ENCODE peak calls at places on chromosomes 2 and 18, in four cellular contexts. F is mammary epithelial cell, C is mesenchymal stem cell, B is ascending aorta. T is an unnamed sample.

GRCh38 chr2:191664823-191665222 is 13.1 kb upstream of the NABP1 start:
- DNase-seq in F (no peak), B (no peak), C (no peak), T (no peak)

GRCh38 chr18:74963820-74964446 is 245.0 kb downstream of the PTGR3 start:
- DNase-seq in B (no peak), F (peak), C (peak), T (no peak)

GRCh38 chr2:241563031-241563507 is 4.5 kb downstream of the BOK start:
- DNase-seq in F (no peak), C (no peak), B (no peak), T (no peak)

GRCh38 chr18:55452123-55452611 is 135.8 kb downstream of the TCF4 start:
- DNase-seq in C (no peak), B (no peak), F (peak), T (no peak)

GRCh38 chr18:47191956-47192355 is 15.8 kb upstream of the IER3IP1 start:
- DNase-seq in B (no peak), C (peak), F (peak), T (no peak)

GRCh38 chr2:222294996-222295367 is 3.8 kb downstream of the PAX3 start:
- DNase-seq in B (no peak), F (no peak), C (no peak), T (no peak)

GRCh38 chr18:9092665-9093064 is 9.8 kb upstream of the NDUFV2 start:
- DNase-seq in B (no peak), C (peak), F (no peak), T (no peak)

GRCh38 chr2:82259551-82259950 is 1955.0 kb upstream of the LRRTM1 start:
- DNase-seq in C (no peak), F (no peak), B (no peak), T (no peak)

GRCh38 chr2:240149943-240150784 is 9.7 kb upstream of the OTOS start:
- DNase-seq in F (no peak), B (no peak), C (peak), T (peak)

GRCh38 chr2:39703473-39703872 is 37.8 kb downstream of the TMEM178A start:
- DNase-seq in C (no peak), F (no peak), B (no peak), T (no peak)

GRCh38 chr18:3246636-3247242 is 862 bp upstream of the MYL12A start:
- DNase-seq in F (peak), C (no peak), B (no peak), T (peak)

GRCh38 chr2:221100467-221101089 is 471.5 kb downstream of the EPHA4 start:
- DNase-seq in B (no peak), F (no peak), C (no peak), T (no peak)

GRCh38 chr2:152602750-152603149 is 114.5 kb downstream of the PRPF40A start:
- DNase-seq in B (no peak), F (no peak), C (no peak), T (no peak)

GRCh38 chr2:238202326-238203103 is 980 bp downstream of the ILKAP start:
- DNase-seq in B (no peak), C (peak), F (peak), T (no peak)

GRCh38 chr2:216362730-216363129 is 9.6 kb downstream of the MARCHF4 start:
- DNase-seq in C (peak), B (no peak), F (peak), T (no peak)

GRCh38 chr18:34809697-34810096 is 99.6 kb downstream of the DTNA start:
- DNase-seq in C (peak), F (peak), B (no peak), T (no peak)

GRCh38 chr2:97702731-97703470 is 10.5 kb upstream of the ZAP70 start:
- DNase-seq in F (no peak), B (no peak), C (no peak), T (no peak)

GRCh38 chr2:9674931-9675330 is 44.1 kb upstream of the YWHAQ start:
- DNase-seq in C (no peak), B (no peak), F (no peak), T (no peak)
- H3K27ac ChIP-seq in C (peak), B (no peak), F (peak), T (no peak)

DNA sequence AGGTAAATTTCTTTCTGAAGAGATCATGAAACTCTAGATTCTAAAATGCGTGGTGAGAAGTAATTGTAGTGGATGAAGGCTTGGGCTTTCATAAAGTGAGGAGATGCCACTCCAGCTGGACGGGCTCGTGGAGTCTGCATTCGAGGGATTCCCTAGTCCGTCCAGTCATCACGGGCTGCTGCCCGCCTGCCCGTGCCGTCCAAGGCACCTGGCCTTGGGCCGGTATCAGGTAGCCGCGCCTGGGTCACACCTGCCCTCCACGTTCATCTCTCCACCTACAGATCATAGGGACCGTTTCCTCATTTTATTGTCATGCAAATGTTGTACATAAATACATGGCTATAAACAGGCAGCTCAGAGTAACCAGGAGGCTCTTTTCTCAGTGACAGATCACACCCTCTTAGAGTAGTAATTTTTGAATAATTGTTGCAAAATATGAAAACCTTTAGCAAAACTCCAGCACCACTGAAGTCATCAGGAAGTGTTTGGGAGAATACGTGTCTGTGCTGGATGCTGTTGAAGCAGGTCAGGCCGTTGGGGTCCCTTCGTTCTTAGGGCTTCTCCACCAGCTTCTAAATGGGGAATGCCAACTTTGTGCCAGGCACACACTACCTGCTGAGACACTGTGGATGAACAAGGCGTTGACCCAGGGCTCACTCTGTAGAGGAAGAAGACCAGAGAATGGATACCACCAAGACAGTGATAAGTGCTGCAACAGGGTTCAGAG is 112.6 kb downstream of the FAM210A start:
- DNase-seq in F (no peak), C (no peak), B (no peak), T (no peak)
- H3K27ac ChIP-seq in F (no peak), C (no peak), B (peak), T (no peak)

GRCh38 chr2:2291500-2292260 is 39.4 kb downstream of the MYT1L start:
- DNase-seq in F (no peak), C (no peak), B (no peak), T (no peak)

GRCh38 chr2:2292381-2292780 is 38.7 kb downstream of the MYT1L start:
- DNase-seq in C (no peak), F (no peak), B (no peak), T (no peak)

DNA sequence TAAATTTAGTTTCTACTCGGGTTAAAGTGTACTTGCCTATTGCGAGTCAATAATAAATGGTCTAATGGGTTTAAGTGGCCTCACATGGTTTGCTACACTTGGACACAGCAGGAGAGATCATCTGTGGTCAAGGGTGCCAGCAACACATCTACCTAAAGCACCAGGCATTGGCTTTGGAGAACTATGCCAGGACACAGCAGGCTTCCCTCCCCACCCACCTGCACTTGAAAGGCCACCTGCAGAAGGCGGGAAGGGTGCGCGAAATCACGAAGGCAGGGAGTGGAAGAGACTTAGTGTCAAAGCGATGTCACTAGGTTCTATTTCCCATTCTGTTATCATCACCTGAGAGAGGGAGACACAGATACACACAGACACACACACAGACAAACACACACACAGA is 44.5 kb downstream of the MYT1L start:
- DNase-seq in C (no peak), B (no peak), F (no peak), T (no peak)
- H3K27ac ChIP-seq in C (no peak), B (no peak), F (no peak), T (no peak)

GRCh38 chr2:173590278-173590811 is 235.7 kb downstream of the CDCA7 start:
- DNase-seq in B (no peak), F (peak), C (peak), T (no peak)
- H3K27ac ChIP-seq in B (no peak), F (peak), C (peak), T (no peak)

GRCh38 chr2:200159366-200159720 is 147.2 kb upstream of the SPATS2L start:
- DNase-seq in B (no peak), C (peak), F (peak), T (no peak)
- H3K27ac ChIP-seq in B (no peak), C (peak), F (no peak), T (no peak)